ENCODE peak calls at places on chromosomes 3 and 15, in five cellular contexts. E is IMR-90, R is adrenal gland, G is cardiac fibroblast, Q is heart left ventricle. T is an unnamed sample.

GRCh38 chr15:29035571-29036285 is 150.0 kb downstream of the APBA2 start:
- DNase-seq in G (no peak), R (no peak), E (no peak), Q (no peak), T (no peak)

GRCh38 chr3:4548769-4549168 is 55.6 kb downstream of the ITPR1 start:
- DNase-seq in Q (no peak), G (no peak), R (no peak), E (no peak), T (no peak)

GRCh38 chr3:187066228-187066995 is 72.9 kb downstream of the RPL39L start:
- DNase-seq in Q (no peak), G (peak), R (no peak), E (peak), T (peak)

GRCh38 chr3:107978116-107979057 is 112.4 kb downstream of the CD47 start:
- DNase-seq in G (no peak), Q (no peak), R (no peak), E (no peak), T (no peak)

GRCh38 chr3:69288161-69288895 is 97.6 kb downstream of the FRMD4B start:
- DNase-seq in G (no peak), Q (no peak), R (no peak), E (no peak), T (no peak)

GRCh38 chr3:23202203-23202920 is 765 bp upstream of the UBE2E2 start:
- DNase-seq in E (peak), Q (peak), G (peak), R (no peak), T (peak)

GRCh38 chr3:159882367-159882766 is 106.3 kb upstream of the IL12A start:
- DNase-seq in E (no peak), Q (no peak), G (no peak), R (no peak), T (no peak)

GRCh38 chr15:95417761-95418160 is 912.7 kb upstream of the NR2F2 start:
- DNase-seq in R (no peak), Q (no peak), E (peak), G (no peak), T (no peak)

GRCh38 chr15:58934521-58934920 is 1.0 kb upstream of the SLTM start:
- DNase-seq in Q (no peak), G (peak), R (no peak), E (no peak), T (no peak)

GRCh38 chr3:141239551-141240281 is 8.1 kb downstream of the PXYLP1 start:
- DNase-seq in R (no peak), G (no peak), Q (no peak), E (no peak), T (no peak)

GRCh38 chr3:58532794-58533220 is 4.2 kb downstream of the ACOX2 start:
- DNase-seq in R (peak), G (peak), Q (peak), E (peak), T (peak)

GRCh38 chr3:126816956-126817777 is 113.1 kb downstream of the CHCHD6 start:
- DNase-seq in E (no peak), R (no peak), Q (peak), G (no peak), T (peak)

GRCh38 chr3:52019352-52020080 is 23.8 kb upstream of the RPL29 start:
- DNase-seq in Q (peak), R (peak), G (no peak), E (no peak), T (no peak)

GRCh38 chr3:144407290-144407689 is 435.7 kb downstream of the DIPK2A start:
- DNase-seq in E (no peak), G (no peak), R (no peak), Q (no peak), T (no peak)

GRCh38 chr15:62390793-62391543 is 225.9 kb upstream of the C2CD4B start:
- DNase-seq in R (peak), G (peak), E (peak), Q (peak), T (peak)

GRCh38 chr3:12830785-12831581 is 10.4 kb downstream of the RPL32 start:
- DNase-seq in R (no peak), E (no peak), G (no peak), Q (no peak), T (no peak)
- TF ChIP-seq CTCF in R (no peak), E (peak), G (peak), Q (no peak), T (peak)

GRCh38 chr3:181457190-181457589 is 254.5 kb upstream of the SOX2 start:
- DNase-seq in R (no peak), G (no peak), E (no peak), Q (no peak), T (peak)
- H3K4me3 ChIP-seq in R (no peak), G (no peak), E (no peak), Q (no peak), T (no peak)

DNA sequence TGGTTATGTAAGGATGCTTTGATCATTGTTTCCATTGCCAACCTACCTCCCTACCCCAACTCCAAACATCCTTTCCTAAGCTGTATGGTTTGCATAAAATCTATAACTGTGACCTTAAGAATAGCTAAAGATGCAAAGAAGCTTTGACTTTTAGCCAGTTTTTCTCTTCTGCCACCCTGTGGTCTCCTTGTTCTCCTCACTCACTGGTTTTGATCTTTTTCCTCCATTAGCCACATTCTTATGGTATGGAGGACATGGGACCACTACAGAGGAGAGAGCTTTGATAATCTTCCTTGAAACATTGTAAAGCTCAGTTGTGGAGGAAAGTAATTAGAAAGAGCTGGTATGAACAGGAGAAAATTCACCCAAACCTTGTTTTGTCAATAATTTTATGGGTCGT is 115.9 kb downstream of the NEK11 start:
- DNase-seq in G (peak), E (peak), R (no peak), Q (no peak), T (peak)
- TF ChIP-seq CTCF in G (no peak), E (no peak), R (no peak), Q (no peak), T (peak)

DNA sequence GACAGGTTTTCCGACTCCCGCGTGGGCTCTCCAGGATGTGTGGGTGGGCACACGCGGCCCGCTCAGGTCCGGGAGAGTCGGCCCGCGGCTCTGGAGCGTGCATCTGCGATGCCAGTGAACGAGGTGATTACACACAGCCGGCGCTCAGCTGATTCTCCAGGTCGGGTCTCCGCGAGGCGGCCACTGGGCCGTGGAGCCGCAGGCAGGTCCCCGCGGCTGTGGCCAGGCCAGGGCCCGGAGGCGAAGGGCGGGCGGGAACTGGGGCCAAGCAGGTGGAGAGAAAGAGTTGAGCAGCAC is 13.2 kb downstream of the PAK6 start:
- DNase-seq in Q (no peak), G (no peak), R (no peak), E (no peak), T (no peak)
- H3K4me3 ChIP-seq in Q (peak), G (peak), R (no peak), E (no peak), T (no peak)

GRCh38 chr3:50189274-50189673 is 2.1 kb upstream of the GNAT1 start:
- DNase-seq in R (peak), G (peak), Q (peak), E (peak), T (peak)
- TF ChIP-seq CTCF in R (peak), G (peak), Q (peak), E (peak), T (peak)

DNA sequence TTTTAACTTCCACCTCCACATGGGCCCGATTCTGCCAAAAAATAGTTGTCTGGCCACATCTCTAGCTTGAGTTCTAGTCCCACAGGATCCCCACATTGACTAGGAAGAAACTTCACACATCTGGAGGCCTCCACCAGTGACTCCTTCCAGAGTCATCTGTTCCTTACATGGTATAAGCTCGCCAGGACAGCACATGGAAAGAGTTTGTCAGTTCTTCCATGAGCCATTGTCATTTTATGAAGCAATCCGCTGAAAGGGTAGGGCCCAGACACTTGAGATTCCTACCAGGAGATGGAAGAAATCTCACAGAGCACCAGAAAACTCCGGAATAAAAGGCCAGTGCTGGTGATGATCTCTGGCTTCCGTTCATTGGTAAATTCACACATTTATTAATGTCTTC is 350.5 kb upstream of the ICE2 start:
- DNase-seq in E (no peak), Q (no peak), R (no peak), G (peak), T (peak)
- H3K4me3 ChIP-seq in E (no peak), Q (no peak), R (no peak), G (no peak), T (no peak)

DNA sequence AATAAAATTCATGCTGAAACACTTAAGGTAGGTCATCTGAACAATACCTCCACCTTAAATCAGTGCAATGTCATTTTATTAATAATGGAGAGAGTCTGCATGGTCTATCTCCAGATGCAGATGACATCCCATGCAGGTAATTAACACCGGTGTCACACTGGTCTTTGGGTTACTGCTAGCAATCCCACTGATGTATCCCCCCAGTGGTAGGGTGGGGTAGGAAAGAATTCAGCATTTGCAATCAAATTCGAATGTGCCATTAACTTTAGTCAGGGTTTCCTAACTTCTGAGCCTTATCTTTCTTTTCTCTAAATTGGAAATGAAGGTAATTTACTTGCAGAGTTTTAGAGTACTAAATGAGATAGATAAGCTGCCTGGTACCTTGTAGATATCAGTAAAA is 44.4 kb downstream of the KIF15 start:
- DNase-seq in Q (no peak), R (no peak), E (no peak), G (no peak), T (no peak)
- TF ChIP-seq CTCF in Q (no peak), R (no peak), E (no peak), G (no peak), T (no peak)

GRCh38 chr3:49172616-49173041 is 1.2 kb downstream of the KLHDC8B start:
- DNase-seq in Q (no peak), G (no peak), R (no peak), E (no peak), T (no peak)

GRCh38 chr3:49170744-49171118 is 667 bp upstream of the KLHDC8B start:
- DNase-seq in Q (no peak), E (no peak), G (no peak), R (no peak), T (no peak)

GRCh38 chr3:49171119-49171774 is at the start of gene KLHDC8B:
- DNase-seq in Q (peak), R (peak), E (peak), G (peak), T (peak)

GRCh38 chr3:49173116-49173791 is 1.9 kb downstream of the KLHDC8B start:
- DNase-seq in G (no peak), R (peak), E (no peak), Q (peak), T (no peak)

GRCh38 chr3:49171775-49172500 is 540 bp downstream of the KLHDC8B start:
- DNase-seq in E (no peak), G (no peak), R (no peak), Q (no peak), T (no peak)
- H3K4me3 ChIP-seq in E (peak), G (peak), R (peak), Q (peak), T (peak)